ENCODE peak calls at places on chromosomes 16 and 17, in five cellular contexts. H is kidney glomerular epithelial cell, Z is HEK293T, Q is left lobe of liver, E is GM04504. W is an unnamed sample.

GRCh38 chr17:300881-301280 is 51.7 kb downstream of the RPH3AL start:
- DNase-seq in H (no peak), Z (no peak), Q (no peak), E (no peak), W (no peak)

GRCh38 chr17:49890852-49891251 is 43.0 kb upstream of the TAC4 start:
- DNase-seq in H (no peak), Z (no peak), Q (no peak), E (no peak), W (no peak)

GRCh38 chr17:56540791-56541190 is 52.7 kb upstream of the NOG start:
- DNase-seq in H (no peak), Z (no peak), Q (no peak), E (no peak), W (no peak)

GRCh38 chr17:69913241-69914015 is 161.6 kb upstream of the KCNJ16 start:
- DNase-seq in H (no peak), Z (no peak), Q (no peak), E (no peak), W (no peak)

GRCh38 chr17:12627177-12627629 is 38.5 kb upstream of the MYOCD start:
- DNase-seq in H (peak), Z (no peak), Q (no peak), E (peak), W (peak)

GRCh38 chr17:2393184-2393953 is 7.5 kb downstream of the MNT start:
- DNase-seq in H (peak), Z (peak), Q (peak), E (peak), W (peak)

GRCh38 chr16:86379505-86379846 is 130.9 kb upstream of the FOXF1 start:
- DNase-seq in H (no peak), Z (no peak), Q (no peak), E (no peak), W (no peak)

GRCh38 chr16:56401482-56401881 is 23.9 kb downstream of the AMFR start:
- DNase-seq in H (no peak), Z (peak), Q (no peak), E (no peak), W (no peak)

GRCh38 chr17:4365628-4366311 is 705 bp downstream of the UBE2G1 start:
- DNase-seq in H (no peak), Z (peak), Q (peak), E (no peak), W (no peak)

GRCh38 chr16:3998793-3999478 is 117.3 kb downstream of the ADCY9 start:
- DNase-seq in H (no peak), Z (no peak), Q (no peak), E (peak), W (no peak)

GRCh38 chr17:15981208-15981607 is 18.3 kb downstream of the ZSWIM7 start:
- DNase-seq in H (no peak), Z (no peak), Q (no peak), E (no peak), W (no peak)

GRCh38 chr16:72174726-72175125 is 2.8 kb upstream of the PMFBP1 start:
- DNase-seq in H (no peak), Z (no peak), Q (no peak), E (no peak), W (no peak)